ENCODE peak calls at places on chromosomes 1 and 21, in five cellular contexts. J is esophagus squamous epithelium, U is A549, I is lung, G is heart left ventricle. M is an unnamed sample.

GRCh38 chr1:212432706-212433576 is at the start of gene NENF:
- DNase-seq in I (peak), G (peak), U (peak), J (no peak), M (no peak)

GRCh38 chr1:216483672-216484401 is 60.6 kb upstream of the USH2A start:
- DNase-seq in J (no peak), U (no peak), G (no peak), I (no peak), M (no peak)

GRCh38 chr1:7975212-7975865 is 13.8 kb downstream of the PARK7 start:
- DNase-seq in U (peak), G (peak), J (no peak), I (peak), M (no peak)

GRCh38 chr21:39373634-39374033 is 24.7 kb upstream of the HMGN1 start:
- DNase-seq in U (no peak), J (no peak), I (no peak), G (no peak), M (no peak)

GRCh38 chr1:116852910-116853309 is 56.8 kb upstream of the PTGFRN start:
- DNase-seq in J (no peak), U (no peak), G (no peak), I (no peak), M (no peak)

GRCh38 chr1:233331676-233332519 is 4.4 kb downstream of the MAP3K21 start:
- DNase-seq in U (no peak), I (no peak), G (no peak), J (no peak), M (no peak)

GRCh38 chr1:49051647-49052046 is 275.0 kb upstream of the BEND5 start:
- DNase-seq in I (no peak), J (no peak), G (no peak), U (no peak), M (no peak)

GRCh38 chr1:64319985-64320384 is 116.6 kb downstream of the UBE2U start:
- DNase-seq in J (no peak), G (no peak), I (no peak), U (no peak), M (no peak)

GRCh38 chr1:153483776-153484175 is 23.3 kb upstream of the S100A7 start:
- DNase-seq in U (no peak), J (no peak), I (no peak), G (no peak), M (no peak)

GRCh38 chr21:42426876-42427480 is 23.3 kb downstream of the UBASH3A start:
- DNase-seq in I (no peak), U (no peak), J (no peak), G (no peak), M (no peak)

GRCh38 chr1:14880456-14881316 is 272.9 kb upstream of the TMEM51 start:
- DNase-seq in I (no peak), U (no peak), G (no peak), J (no peak), M (no peak)

GRCh38 chr1:228099331-228099732 is 3.8 kb downstream of the C1orf35 start:
- DNase-seq in U (no peak), J (no peak), G (no peak), I (no peak), M (no peak)

GRCh38 chr1:39394598-39394997 is 96.8 kb upstream of the BMP8A start:
- DNase-seq in U (no peak), G (no peak), I (no peak), J (no peak), M (no peak)
- H3K27ac ChIP-seq in U (peak), G (peak), I (peak), J (peak), M (peak)

DNA sequence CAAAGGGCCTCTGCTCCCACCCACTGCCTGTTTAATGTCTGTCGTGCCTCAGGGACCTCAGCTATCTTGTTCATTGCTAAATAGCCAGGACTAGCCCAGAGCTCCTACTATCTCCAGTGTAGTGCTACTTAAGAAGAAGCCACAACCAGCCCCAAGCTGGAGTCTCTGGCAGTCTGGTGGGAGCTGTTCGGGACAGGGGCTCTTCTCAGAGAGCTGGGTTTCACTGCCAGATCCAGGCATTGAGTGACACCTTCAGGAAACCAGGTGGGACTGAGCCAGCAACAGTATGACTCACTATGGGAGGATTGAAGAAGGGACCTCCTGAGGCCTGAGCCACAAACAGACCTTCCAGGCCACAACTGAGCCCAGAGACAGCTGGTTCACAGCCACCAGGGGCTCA is 25.4 kb downstream of the MATN1 start:
- DNase-seq in I (no peak), U (no peak), J (no peak), G (no peak), M (no peak)
- H3K27ac ChIP-seq in I (no peak), U (no peak), J (peak), G (no peak), M (no peak)

DNA sequence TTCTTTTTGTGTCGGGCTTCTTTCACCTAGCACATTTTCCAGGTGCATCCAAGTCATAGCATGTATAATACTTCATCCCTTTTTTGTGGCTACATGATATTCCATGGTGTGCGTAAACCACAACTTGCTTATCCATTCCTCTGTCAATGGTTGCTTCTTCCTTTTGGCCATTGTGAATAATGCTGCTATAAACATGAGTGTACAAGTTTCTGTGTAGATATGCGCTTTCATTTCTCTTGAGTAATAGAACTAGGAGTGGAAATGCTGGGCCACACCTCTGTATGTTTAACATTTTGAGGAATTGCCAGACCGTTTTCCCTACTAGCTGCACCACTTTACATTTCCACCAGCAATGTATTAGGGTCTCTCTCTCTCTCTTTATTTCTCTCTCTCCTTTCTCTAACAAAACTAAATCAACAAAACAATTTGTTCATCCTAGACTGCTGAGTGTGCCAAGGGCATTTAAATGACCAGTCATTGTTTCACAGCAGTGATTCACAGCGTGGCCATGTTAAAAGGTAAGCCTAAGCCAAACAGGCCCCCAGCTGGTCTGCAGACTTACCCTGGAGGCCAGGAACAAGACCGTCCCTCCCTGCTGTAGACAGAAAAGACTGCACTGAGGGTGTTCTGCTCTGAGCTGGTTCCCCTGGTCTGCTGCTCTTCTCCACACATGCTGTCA is 53.2 kb upstream of the LYST start:
- DNase-seq in U (no peak), I (no peak), J (no peak), G (no peak), M (no peak)
- H3K27ac ChIP-seq in U (peak), I (no peak), J (peak), G (no peak), M (no peak)

DNA sequence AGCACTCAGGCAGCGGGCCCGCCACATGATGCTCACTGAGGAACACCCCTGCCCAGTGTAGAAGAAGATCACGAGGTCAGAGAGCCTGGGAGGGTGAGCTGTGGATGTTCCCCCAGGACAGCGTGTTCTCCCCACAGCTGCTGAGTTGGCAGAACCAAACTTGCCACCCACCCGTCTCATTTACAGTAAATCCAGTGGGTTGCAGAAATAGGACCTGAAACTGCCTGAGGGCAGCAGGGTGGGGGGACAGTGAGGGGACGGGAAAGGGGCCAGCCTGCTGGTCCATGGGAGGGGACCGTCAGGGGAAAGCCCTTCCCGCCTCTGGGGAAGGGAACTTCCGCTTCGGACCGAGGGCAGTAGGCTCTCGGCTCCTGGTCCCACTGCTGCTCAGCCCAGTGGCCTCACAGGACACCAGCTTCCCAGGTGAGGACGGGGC is at the start of gene C1QB:
- DNase-seq in U (no peak), G (peak), J (no peak), I (peak), M (no peak)
- H3K27ac ChIP-seq in U (no peak), G (no peak), J (peak), I (no peak), M (no peak)

M was measured in thoracic aorta.